ENCODE peak calls at places on chromosomes 6 and 20, in five cellular contexts. W is iPS-NIHi11, U is osteocyte, J is GM13977, N is HFF-Myc. Q is an unnamed sample.

GRCh38 chr20:37979021-37979985 is 54.0 kb downstream of the TTI1 start:
- DNase-seq in J (no peak), N (no peak), W (no peak), U (no peak), Q (no peak)

GRCh38 chr6:45423901-45424627 is 46.3 kb upstream of the SUPT3H start:
- DNase-seq in U (no peak), J (peak), N (no peak), W (peak), Q (no peak)

GRCh38 chr6:36599791-36600209 is 5.6 kb downstream of the SRSF3 start:
- DNase-seq in U (no peak), J (no peak), N (no peak), W (peak), Q (no peak)

GRCh38 chr6:39731565-39731964 is 6.4 kb upstream of the KIF6 start:
- DNase-seq in J (no peak), N (no peak), U (no peak), W (peak), Q (no peak)

GRCh38 chr6:169539176-169539897 is 162.5 kb downstream of the WDR27 start:
- DNase-seq in U (no peak), N (no peak), J (no peak), W (no peak), Q (no peak)

GRCh38 chr6:43454290-43455033 is 886 bp downstream of the DLK2 start:
- DNase-seq in N (no peak), U (peak), J (peak), W (peak), Q (no peak)

GRCh38 chr6:154432533-154433476 is 76.2 kb upstream of the IPCEF1 start:
- DNase-seq in U (no peak), W (no peak), J (no peak), N (no peak), Q (no peak)

GRCh38 chr6:16427124-16427523 is 188.7 kb downstream of the GMPR start:
- DNase-seq in N (no peak), J (no peak), U (no peak), W (no peak), Q (no peak)

GRCh38 chr20:4091332-4092135 is 76.2 kb upstream of the RNF24 start:
- DNase-seq in U (peak), J (peak), W (peak), N (no peak), Q (no peak)

GRCh38 chr6:31094389-31094881 is 17.9 kb downstream of the C6orf15 start:
- DNase-seq in N (no peak), U (no peak), J (no peak), W (no peak), Q (no peak)

GRCh38 chr20:35515949-35516645 is 13.4 kb downstream of the C20orf173 start:
- DNase-seq in J (no peak), U (no peak), N (peak), W (no peak), Q (no peak)

GRCh38 chr20:51928931-51929330 is 126.6 kb upstream of the SALL4 start:
- DNase-seq in U (no peak), W (no peak), N (no peak), J (no peak), Q (no peak)

GRCh38 chr6:164825386-164825785 is 484.0 kb downstream of the C6orf118 start:
- DNase-seq in N (no peak), J (no peak), W (no peak), U (no peak), Q (no peak)

GRCh38 chr6:63527658-63528514 is 44.4 kb upstream of the LOC128125822 start:
- DNase-seq in U (no peak), N (peak), J (no peak), W (peak), Q (no peak)

GRCh38 chr6:21847712-21848111 is 254.2 kb downstream of the SOX4 start:
- DNase-seq in U (no peak), N (no peak), W (no peak), J (no peak), Q (no peak)

GRCh38 chr20:313948-314347 is 11.4 kb upstream of the SOX12 start:
- DNase-seq in U (no peak), W (no peak), J (no peak), N (no peak), Q (no peak)

GRCh38 chr6:152204584-152204983 is 397.1 kb downstream of the ESR1 start:
- DNase-seq in U (no peak), W (no peak), J (no peak), N (no peak), Q (no peak)

Q was measured in NCI-H187 treated with DMSO at 0.1 percent for 48 hours.